ENCODE peak calls at places on chromosomes 11 and 22, in six cellular contexts. K is H1, S is left ventricle myocardium inferior, O is right lobe of liver, X is Peyer's patch, D is OCI-LY7. L is an unnamed sample.

GRCh38 chr11:17573526-17573925 is 26.5 kb downstream of the OTOG start:
- DNase-seq in K (no peak), S (no peak), O (peak), X (no peak), D (no peak), L (no peak)

GRCh38 chr11:77525455-77526091 is 51.7 kb upstream of the PAK1 start:
- DNase-seq in K (no peak), S (no peak), O (no peak), X (no peak), D (peak), L (no peak)

GRCh38 chr11:46237248-46238077 is 40.0 kb upstream of the CREB3L1 start:
- DNase-seq in K (peak), S (peak), O (peak), X (no peak), D (no peak), L (peak)

GRCh38 chr11:2582436-2582931 is 117.3 kb downstream of the KCNQ1OT1 start:
- DNase-seq in K (no peak), S (peak), O (peak), X (peak), D (no peak), L (peak)

GRCh38 chr11:116700586-116701220 is 72.1 kb downstream of the BUD13 start:
- DNase-seq in K (no peak), S (no peak), O (peak), X (peak), D (no peak), L (peak)

GRCh38 chr11:94793002-94793401 is 24.8 kb downstream of the AMOTL1 start:
- DNase-seq in K (no peak), S (no peak), O (no peak), X (no peak), D (no peak), L (no peak)

GRCh38 chr22:38097058-38097457 is 13.1 kb upstream of the SLC16A8 start:
- DNase-seq in K (no peak), S (no peak), O (no peak), X (no peak), D (no peak), L (no peak)

GRCh38 chr11:119194811-119195210 is 9.5 kb downstream of the NHERF4 start:
- DNase-seq in K (no peak), S (no peak), O (no peak), X (no peak), D (no peak), L (no peak)

GRCh38 chr22:38707346-38707745 is 1.6 kb downstream of the GTPBP1 start:
- DNase-seq in K (no peak), S (no peak), O (no peak), X (no peak), D (no peak), L (no peak)

GRCh38 chr11:102226702-102227101 is 90.6 kb upstream of the BIRC3 start:
- DNase-seq in K (no peak), S (no peak), O (no peak), X (no peak), D (no peak), L (no peak)

GRCh38 chr11:16801288-16801980 is 63.0 kb downstream of the C11orf58 start:
- DNase-seq in K (no peak), S (no peak), O (no peak), X (no peak), D (no peak), L (no peak)

GRCh38 chr11:81963018-81963417 is 770.6 kb downstream of the FAM181B start:
- DNase-seq in K (no peak), S (no peak), O (no peak), X (no peak), D (peak), L (no peak)

GRCh38 chr11:16603245-16603644 is 135.2 kb upstream of the C11orf58 start:
- DNase-seq in K (no peak), S (no peak), O (no peak), X (peak), D (no peak), L (no peak)

GRCh38 chr11:2779499-2779980 is 79.7 kb upstream of the KCNQ1OT1 start:
- DNase-seq in K (no peak), S (no peak), O (no peak), X (no peak), D (no peak), L (no peak)

GRCh38 chr22:27300661-27301285 is 500.8 kb downstream of the MN1 start:
- DNase-seq in K (no peak), S (no peak), O (no peak), X (no peak), D (no peak), L (no peak)

GRCh38 chr22:49353185-49353584 is 474.5 kb downstream of the BRD1 start:
- DNase-seq in K (no peak), S (no peak), O (no peak), X (no peak), D (no peak), L (no peak)

GRCh38 chr11:32847511-32847910 is 17.8 kb downstream of the PRRG4 start:
- DNase-seq in K (no peak), S (no peak), O (no peak), X (no peak), D (no peak), L (no peak)

GRCh38 chr22:35037089-35037488 is 28.9 kb upstream of the ISX start:
- DNase-seq in K (no peak), S (no peak), O (no peak), X (no peak), D (peak), L (peak)

GRCh38 chr11:1568451-1568911 is 3.6 kb downstream of the DUSP8 start:
- DNase-seq in K (no peak), S (no peak), O (no peak), X (no peak), D (peak), L (peak)

GRCh38 chr11:104390696-104391095 is 226.7 kb upstream of the PDGFD start:
- DNase-seq in K (no peak), S (no peak), O (no peak), X (no peak), D (no peak), L (no peak)

GRCh38 chr22:19576460-19577421 is 52.5 kb upstream of the CLDN5 start:
- DNase-seq in K (no peak), S (peak), O (no peak), X (no peak), D (peak), L (no peak)

GRCh38 chr11:92123540-92123939 is 101.1 kb upstream of the FAT3 start:
- DNase-seq in K (no peak), S (no peak), O (no peak), X (no peak), D (no peak), L (no peak)

GRCh38 chr11:9739108-9739507 is 75.2 kb downstream of the SWAP70 start:
- DNase-seq in K (no peak), S (no peak), O (no peak), X (no peak), D (peak), L (no peak)

GRCh38 chr22:36387664-36387913 is 178 bp downstream of the MYH9 start:
- DNase-seq in K (no peak), S (no peak), O (no peak), X (no peak), D (no peak), L (no peak)

GRCh38 chr11:115132829-115133228 is 371.4 kb downstream of the CADM1 start:
- DNase-seq in K (no peak), S (no peak), O (no peak), X (peak), D (peak), L (no peak)

GRCh38 chr11:99682646-99683045 is 661.9 kb downstream of the CNTN5 start:
- DNase-seq in K (no peak), S (no peak), O (no peak), X (no peak), D (no peak), L (no peak)

GRCh38 chr11:44792171-44792570 is 65.4 kb downstream of the TSPAN18 start:
- DNase-seq in K (no peak), S (no peak), O (no peak), X (no peak), D (no peak), L (no peak)

GRCh38 chr11:36492724-36493304 is 17.3 kb downstream of the TRAF6 start:
- DNase-seq in K (no peak), S (no peak), O (no peak), X (no peak), D (peak), L (peak)

GRCh38 chr11:64100345-64100744 is 64.6 kb downstream of the FLRT1 start:
- DNase-seq in K (no peak), S (no peak), O (no peak), X (no peak), D (peak), L (peak)

GRCh38 chr22:19568337-19569311 is 44.4 kb upstream of the CLDN5 start:
- DNase-seq in K (no peak), S (no peak), O (no peak), X (no peak), D (no peak), L (no peak)

GRCh38 chr22:38963872-38964271 is 6.5 kb downstream of the APOBEC3A start:
- DNase-seq in K (no peak), S (no peak), O (no peak), X (peak), D (no peak), L (no peak)

GRCh38 chr22:49608660-49609059 is 219.0 kb downstream of the BRD1 start:
- DNase-seq in K (no peak), S (no peak), O (no peak), X (no peak), D (no peak), L (no peak)

GRCh38 chr11:3105791-3106735 is 48.8 kb upstream of the CARS1 start:
- DNase-seq in K (no peak), S (no peak), O (no peak), X (peak), D (no peak), L (no peak)

GRCh38 chr11:131748146-131749050 is 378.0 kb downstream of the NTM start:
- DNase-seq in K (no peak), S (peak), O (peak), X (peak), D (peak), L (peak)

GRCh38 chr11:69275178-69275577 is 18.8 kb upstream of the MYEOV start:
- DNase-seq in K (no peak), S (no peak), O (no peak), X (no peak), D (no peak), L (no peak)

GRCh38 chr11:69274531-69275016 is 19.4 kb upstream of the MYEOV start:
- DNase-seq in K (no peak), S (no peak), O (peak), X (peak), D (no peak), L (no peak)

GRCh38 chr11:69276165-69276564 is 17.8 kb upstream of the MYEOV start:
- DNase-seq in K (no peak), S (no peak), O (no peak), X (no peak), D (no peak), L (no peak)

GRCh38 chr11:69278091-69278867 is 15.7 kb upstream of the MYEOV start:
- DNase-seq in K (no peak), S (no peak), O (no peak), X (peak), D (no peak), L (no peak)

DNA sequence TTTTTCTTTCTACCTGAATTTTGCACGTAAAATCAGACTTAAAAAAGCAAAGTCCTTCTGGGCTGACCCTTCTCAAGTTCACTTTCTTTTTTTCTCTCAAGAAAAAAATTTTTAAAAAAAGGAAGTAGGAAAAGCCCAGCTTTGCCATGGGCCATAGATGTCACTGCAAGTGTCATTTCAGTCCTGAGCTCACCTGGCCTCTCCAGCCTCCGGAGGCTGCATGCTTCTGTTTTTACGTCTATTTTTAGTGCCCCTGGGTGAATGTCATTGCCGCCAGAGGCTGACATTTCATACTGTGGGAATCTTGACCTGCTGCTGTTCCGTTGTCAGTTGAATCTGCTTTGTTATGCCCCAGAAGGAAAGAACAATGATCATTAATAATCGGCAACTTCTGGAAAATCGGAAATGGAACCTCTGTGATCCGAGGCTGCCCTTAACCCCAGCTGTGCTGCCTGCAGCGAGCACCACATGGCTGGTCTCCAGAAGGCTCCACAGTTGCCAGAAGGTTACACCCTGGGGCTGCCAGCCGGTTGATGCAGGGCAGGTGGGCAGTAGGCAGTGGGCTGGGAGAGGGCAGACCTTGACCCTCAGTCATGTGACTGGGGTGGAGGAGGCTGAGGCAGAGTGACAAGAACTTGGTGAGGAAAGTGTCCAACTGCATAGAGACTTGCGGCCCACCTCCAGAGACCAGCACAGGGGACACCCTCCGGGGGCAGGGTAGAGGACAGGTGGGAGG is 16.7 kb upstream of the MYEOV start:
- DNase-seq in K (no peak), S (no peak), O (no peak), X (peak), D (no peak), L (no peak)
- H3K27ac ChIP-seq in K (no peak), S (peak), O (no peak), X (no peak), D (no peak), L (no peak)

GRCh38 chr22:22154068-22154467 is 90.5 kb upstream of the VPREB1 start:
- DNase-seq in K (no peak), S (no peak), O (no peak), X (no peak), D (no peak), L (no peak)
- H3K27ac ChIP-seq in K (no peak), S (no peak), O (no peak), X (no peak), D (no peak), L (no peak)

GRCh38 chr11:59174664-59175033 is 2.7 kb downstream of the DTX4 start:
- DNase-seq in K (no peak), S (no peak), O (peak), X (peak), D (no peak), L (no peak)

GRCh38 chr11:59172345-59173079 is 580 bp downstream of the DTX4 start:
- DNase-seq in K (no peak), S (no peak), O (peak), X (peak), D (peak), L (no peak)

GRCh38 chr11:59173964-59174663 is 2.2 kb downstream of the DTX4 start:
- DNase-seq in K (no peak), S (no peak), O (peak), X (peak), D (no peak), L (no peak)

GRCh38 chr11:59171508-59172322 is at the start of gene DTX4:
- DNase-seq in K (peak), S (peak), O (peak), X (peak), D (peak), L (peak)

GRCh38 chr11:59173080-59173963 is 1.4 kb downstream of the DTX4 start:
- DNase-seq in K (no peak), S (no peak), O (peak), X (peak), D (no peak), L (peak)
- H3K27ac ChIP-seq in K (no peak), S (peak), O (peak), X (peak), D (no peak), L (peak)

GRCh38 chr11:13339196-13340153 is 61.9 kb downstream of the BMAL1 start:
- DNase-seq in K (no peak), S (no peak), O (peak), X (no peak), D (no peak), L (no peak)
- H3K27ac ChIP-seq in K (no peak), S (peak), O (no peak), X (no peak), D (no peak), L (no peak)

GRCh38 chr11:35433588-35433987 is 14.2 kb upstream of the SLC1A2 start:
- DNase-seq in K (no peak), S (no peak), O (no peak), X (no peak), D (no peak), L (no peak)

GRCh38 chr11:35427158-35427557 is 7.8 kb upstream of the SLC1A2 start:
- DNase-seq in K (no peak), S (peak), O (no peak), X (no peak), D (no peak), L (peak)

DNA sequence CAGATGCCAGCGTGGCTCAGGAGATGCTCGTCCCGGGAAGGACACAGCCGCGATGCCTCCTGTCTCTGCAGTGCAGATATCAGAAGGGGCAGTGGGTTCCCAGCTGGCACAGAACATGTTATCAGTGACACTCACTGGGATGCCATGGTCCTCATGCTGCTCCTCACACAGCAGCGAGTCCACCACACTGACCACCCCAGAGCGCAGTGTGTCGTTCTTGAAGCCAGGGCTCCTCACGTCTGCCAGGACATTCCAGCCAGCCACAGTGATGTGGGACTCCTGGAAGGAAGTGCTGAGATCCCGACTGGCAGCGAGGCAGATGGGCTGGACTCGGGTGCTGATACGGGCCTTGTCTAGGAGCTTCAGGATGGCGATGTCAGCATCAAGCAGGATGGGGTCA is 13.1 kb upstream of the SLC1A2 start:
- DNase-seq in K (no peak), S (no peak), O (no peak), X (no peak), D (no peak), L (no peak)
- H3K27ac ChIP-seq in K (no peak), S (no peak), O (no peak), X (no peak), D (no peak), L (no peak)